ENCODE peak calls at places on chromosomes 12 and 14, in eight cellular contexts. E is Right ventricle myocardium inferior; D is left ventricle myocardium superior; K is effector CD8-positive, alpha-beta T cell; J is right cardiac atrium; N is right lobe of liver; B is T1000; L is activated T-helper 1 cell treated with Interleukin-2 at 50 U/mL for 16 hours. C is an unnamed sample.

GRCh38 chr14:65080954-65081747 is 21.2 kb downstream of the MAX start:
- DNase-seq in N (no peak), D (no peak), J (no peak), B (no peak), K (no peak), E (no peak), L (no peak), C (no peak)

GRCh38 chr12:65495233-65495632 is 216.8 kb downstream of the MSRB3 start:
- DNase-seq in E (no peak), N (no peak), J (no peak), B (peak), K (no peak), D (no peak), L (no peak), C (no peak)

GRCh38 chr12:50621435-50622304 is 116.9 kb downstream of the DIP2B start:
- DNase-seq in D (no peak), L (no peak), E (no peak), K (no peak), N (no peak), B (no peak), J (no peak), C (no peak)

GRCh38 chr12:13085968-13086686 is 17.3 kb downstream of the GSG1 start:
- DNase-seq in J (no peak), E (no peak), L (no peak), B (no peak), N (no peak), K (no peak), D (no peak), C (no peak)

GRCh38 chr14:67490201-67490600 is 1.7 kb upstream of the TMEM229B start:
- DNase-seq in N (no peak), K (no peak), B (no peak), L (no peak), J (no peak), E (no peak), D (no peak), C (no peak)

GRCh38 chr12:109092484-109093021 is 719 bp downstream of the ALKBH2 start:
- DNase-seq in D (no peak), L (no peak), B (no peak), J (no peak), N (no peak), K (no peak), E (no peak), C (no peak)

GRCh38 chr12:94157891-94158495 is 9.6 kb downstream of the PLXNC1 start:
- DNase-seq in B (no peak), D (no peak), L (no peak), J (no peak), K (no peak), N (no peak), E (no peak), C (no peak)

GRCh38 chr12:29320295-29321090 is 60.5 kb downstream of the ERGIC2 start:
- DNase-seq in K (no peak), E (no peak), L (no peak), D (no peak), N (no peak), J (no peak), B (no peak), C (no peak)

GRCh38 chr14:24077086-24077485 is 5.7 kb downstream of the CPNE6 start:
- DNase-seq in E (no peak), N (no peak), B (no peak), L (no peak), J (no peak), K (no peak), D (no peak), C (no peak)

GRCh38 chr14:77290705-77291104 is 19.7 kb upstream of the NGB start:
- DNase-seq in E (no peak), K (no peak), J (no peak), N (no peak), L (no peak), B (no peak), D (no peak), C (no peak)

GRCh38 chr12:111443086-111443485 is 37.4 kb downstream of the SH2B3 start:
- DNase-seq in D (no peak), J (no peak), B (no peak), K (no peak), N (no peak), L (no peak), E (no peak), C (no peak)

GRCh38 chr12:26195250-26195640 is at the start of gene SSPN:
- DNase-seq in J (peak), E (peak), D (peak), L (no peak), B (no peak), K (no peak), N (peak), C (no peak)

GRCh38 chr14:37195327-37195726 is 2.4 kb upstream of the MIPOL1 start:
- DNase-seq in L (no peak), K (no peak), E (no peak), N (no peak), B (no peak), D (no peak), J (no peak), C (no peak)

GRCh38 chr14:95388699-95389098 is 69.0 kb upstream of the CLMN start:
- DNase-seq in B (no peak), E (no peak), J (no peak), K (no peak), L (no peak), N (no peak), D (no peak), C (no peak)

GRCh38 chr12:94263011-94263786 is 114.8 kb downstream of the PLXNC1 start:
- DNase-seq in J (peak), D (no peak), E (peak), N (no peak), K (peak), L (peak), B (no peak), C (no peak)

GRCh38 chr12:12741705-12742104 is 24.5 kb downstream of the CDKN1B start:
- DNase-seq in E (no peak), J (no peak), N (no peak), D (no peak), B (no peak), K (no peak), L (no peak), C (no peak)

GRCh38 chr12:109393437-109394345 is 46.0 kb downstream of the MYO1H start:
- DNase-seq in K (no peak), D (no peak), L (peak), N (no peak), E (no peak), J (no peak), B (peak), C (peak)

GRCh38 chr14:46818147-46818546 is 166.6 kb upstream of the RPL10L start:
- DNase-seq in N (no peak), J (no peak), D (no peak), L (no peak), K (no peak), E (no peak), B (no peak), C (no peak)

GRCh38 chr14:67059576-67059975 is 129.7 kb upstream of the GARIN2 start:
- DNase-seq in K (no peak), J (no peak), B (no peak), N (no peak), L (no peak), E (no peak), D (no peak), C (no peak)